ENCODE peak calls at places on chromosomes 6 and 20, in ten cellular contexts. H is AG09309; A is CD8-positive, alpha-beta T cell; V is BE2C; D is mucosa of descending colon; S is GM13976; O is spleen; X is PC-3; B is endodermal cell; K is pancreas. I is an unnamed sample.

GRCh38 chr6:38713812-38714211 is 1.3 kb upstream of the DNAH8 start:
- DNase-seq in H (no peak), A (peak; percentile 56), V (no peak), D (peak; percentile 34), S (no peak), O (no peak), X (peak; percentile 80), B (no peak), K (no peak), I (no peak)

GRCh38 chr20:63741354-63741675 is 1.7 kb downstream of the SLC2A4RG start:
- DNase-seq in H (no peak), A (no peak), V (no peak), D (no peak), S (peak; percentile 29), O (no peak), X (no peak), B (no peak), K (no peak), I (no peak)

GRCh38 chr6:119147101-119148053 is 68.9 kb upstream of the FAM184A start:
- DNase-seq in H (peak; percentile 89), A (peak; percentile 25), V (peak; percentile 82), D (peak; percentile 62), S (peak; percentile 67), O (no peak), X (peak; percentile 95), B (no peak), K (no peak), I (no peak)

GRCh38 chr6:29516108-29516507 is 28.4 kb upstream of the MAS1L start:
- DNase-seq in H (no peak), A (peak; percentile 13), V (no peak), D (no peak), S (no peak), O (no peak), X (peak; percentile 84), B (peak; percentile 12), K (no peak), I (no peak)

GRCh38 chr6:86537311-86537861 is 399.9 kb upstream of the HTR1E start:
- DNase-seq in H (no peak), A (no peak), V (peak; percentile 75), D (no peak), S (no peak), O (no peak), X (no peak), B (no peak), K (no peak), I (no peak)

GRCh38 chr6:46528956-46529750 is 37.9 kb upstream of the RCAN2 start:
- DNase-seq in H (no peak), A (no peak), V (no peak), D (no peak), S (no peak), O (no peak), X (no peak), B (no peak), K (no peak), I (no peak)

GRCh38 chr20:51430198-51430950 is 112.1 kb downstream of the NFATC2 start:
- DNase-seq in H (no peak), A (no peak), V (no peak), D (no peak), S (no peak), O (no peak), X (no peak), B (no peak), K (no peak), I (no peak)

GRCh38 chr6:72835749-72836148 is 213.9 kb downstream of the KCNQ5 start:
- DNase-seq in H (no peak), A (no peak), V (no peak), D (no peak), S (no peak), O (no peak), X (no peak), B (no peak), K (no peak), I (no peak)

GRCh38 chr6:51360287-51360686 is 541.6 kb downstream of the TFAP2B start:
- DNase-seq in H (no peak), A (no peak), V (no peak), D (no peak), S (no peak), O (no peak), X (no peak), B (no peak), K (no peak), I (no peak)

GRCh38 chr6:125363360-125364121 is 61.8 kb upstream of the HDDC2 start:
- DNase-seq in H (no peak), A (no peak), V (peak; percentile 65), D (no peak), S (peak; percentile 17), O (peak; percentile 72), X (no peak), B (peak; percentile 92), K (peak; percentile 15), I (peak; percentile 74)

DNA sequence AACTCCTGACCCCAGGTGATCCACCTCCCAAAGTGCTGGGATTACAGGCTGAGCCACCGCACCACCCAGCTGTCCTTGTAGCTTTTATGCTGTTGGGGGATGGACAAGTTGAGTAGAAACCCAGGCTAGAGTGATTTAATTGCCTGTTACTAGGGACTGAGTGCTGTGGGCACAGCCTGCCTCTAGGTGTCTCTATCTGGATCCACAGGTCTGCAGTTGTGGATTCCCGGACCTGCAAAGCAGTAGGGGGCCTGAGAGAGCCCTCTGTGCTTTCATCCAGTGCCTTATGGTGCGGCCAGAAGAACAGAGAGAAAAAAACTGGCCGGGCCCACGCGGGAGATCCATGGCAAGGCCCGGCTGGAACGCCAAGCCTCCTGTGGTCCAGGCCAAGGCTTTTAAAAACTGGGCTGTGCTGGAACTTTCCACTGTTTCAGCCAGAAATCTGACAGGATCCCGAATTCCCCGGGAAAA is 5.1 kb downstream of the SIRPA start:
- DNase-seq in H (peak; percentile 48), A (no peak), V (peak; percentile 64), D (peak; percentile 51), S (peak; percentile 69), O (no peak), X (peak; percentile 81), B (peak; percentile 92), K (peak; percentile 65), I (peak; percentile 64)
- TF ChIP-seq CTCF in H (peak; percentile 77), A (no peak), V (peak; percentile 70), D (peak; percentile 24), S (peak; percentile 21), O (no peak), X (peak; percentile 84), B (peak; percentile 84), K (peak; percentile 31), I (no peak)

GRCh38 chr6:96897396-96898240 is at the start of gene NDUFAF4:
- DNase-seq in H (peak; percentile 59), A (peak; percentile 97), V (peak; percentile 97), D (peak; percentile 99), S (peak; percentile 94), O (peak; percentile 99), X (peak; percentile 90), B (peak; percentile 98), K (peak; percentile 96), I (peak; percentile 98)

GRCh38 chr6:96898241-96898851 is 655 bp upstream of the NDUFAF4 start:
- DNase-seq in H (no peak), A (no peak), V (no peak), D (no peak), S (no peak), O (no peak), X (peak; percentile 16), B (no peak), K (no peak), I (no peak)

GRCh38 chr6:96900873-96901272 is 3.2 kb upstream of the NDUFAF4 start:
- DNase-seq in H (no peak), A (no peak), V (no peak), D (no peak), S (no peak), O (no peak), X (no peak), B (no peak), K (no peak), I (no peak)

GRCh38 chr6:96899599-96899998 is 1.9 kb upstream of the NDUFAF4 start:
- DNase-seq in H (no peak), A (no peak), V (no peak), D (no peak), S (no peak), O (no peak), X (no peak), B (no peak), K (no peak), I (no peak)

DNA sequence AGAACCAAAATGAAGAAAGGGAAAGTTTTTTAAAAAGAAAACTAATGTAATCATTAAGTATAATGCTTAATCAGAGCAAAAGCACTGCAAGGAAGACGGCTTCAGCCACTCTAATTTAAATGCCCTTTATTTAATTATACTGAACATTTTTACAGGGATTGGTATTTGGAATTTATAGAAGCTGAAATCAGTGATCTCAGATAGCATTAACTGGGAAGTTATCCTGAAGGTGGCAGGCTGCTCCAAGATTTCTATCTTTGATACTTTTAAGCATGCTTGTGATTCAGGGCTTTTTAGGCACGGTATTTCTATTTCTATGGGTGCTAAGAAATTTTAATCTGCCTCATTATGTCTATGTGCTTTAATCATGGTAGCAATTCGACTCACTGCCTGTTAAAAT is 1.3 kb upstream of the NDUFAF4 start:
- DNase-seq in H (no peak), A (no peak), V (no peak), D (peak; percentile 78), S (no peak), O (no peak), X (peak; percentile 57), B (no peak), K (no peak), I (peak; percentile 11)
- TF ChIP-seq CTCF in H (peak; percentile 56), A (no peak), V (peak; percentile 41), D (no peak), S (peak; percentile 41), O (peak; percentile 36), X (peak; percentile 62), B (peak; percentile 77), K (peak; percentile 10), I (no peak)

DNA sequence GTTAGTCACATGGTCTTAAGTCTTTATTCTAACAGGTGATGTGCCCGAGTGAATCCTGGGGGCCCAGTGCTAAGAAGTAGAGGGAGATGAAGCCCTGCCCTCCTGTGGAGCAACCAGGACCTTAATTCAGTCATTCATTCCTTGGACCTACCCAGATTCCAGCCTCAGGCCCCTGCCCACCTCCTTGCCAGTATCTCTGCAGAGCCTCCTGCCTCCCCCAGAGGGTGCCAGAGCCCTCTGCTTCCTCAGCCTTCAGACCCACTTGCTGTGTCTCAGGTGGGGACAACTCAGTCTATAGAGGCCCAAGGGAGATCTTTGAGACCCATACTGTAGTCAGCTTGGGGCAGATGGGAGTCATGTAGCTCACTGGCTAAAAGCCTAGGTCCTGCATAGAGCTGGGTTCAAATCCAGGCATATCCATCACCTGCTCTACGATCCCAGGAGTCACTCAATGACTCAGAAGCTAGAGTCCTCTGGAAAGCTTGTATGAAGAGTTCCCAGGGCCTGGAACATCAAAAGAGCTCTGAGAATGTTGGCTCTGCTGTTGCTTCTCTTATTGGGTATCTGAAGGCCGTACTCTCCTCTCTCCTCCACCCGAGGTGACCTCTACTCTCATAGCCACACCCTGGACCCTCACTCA is 3.9 kb upstream of the SIGLEC1 start:
- DNase-seq in H (no peak), A (peak; percentile 15), V (peak; percentile 72), D (no peak), S (peak; percentile 71), O (no peak), X (peak; percentile 64), B (peak; percentile 86), K (no peak), I (peak; percentile 65)
- TF ChIP-seq CTCF in H (peak; percentile 86), A (peak; percentile 22), V (peak; percentile 95), D (no peak), S (peak; percentile 39), O (peak; percentile 58), X (peak; percentile 92), B (peak; percentile 94), K (peak; percentile 25), I (peak; percentile 25)

DNA sequence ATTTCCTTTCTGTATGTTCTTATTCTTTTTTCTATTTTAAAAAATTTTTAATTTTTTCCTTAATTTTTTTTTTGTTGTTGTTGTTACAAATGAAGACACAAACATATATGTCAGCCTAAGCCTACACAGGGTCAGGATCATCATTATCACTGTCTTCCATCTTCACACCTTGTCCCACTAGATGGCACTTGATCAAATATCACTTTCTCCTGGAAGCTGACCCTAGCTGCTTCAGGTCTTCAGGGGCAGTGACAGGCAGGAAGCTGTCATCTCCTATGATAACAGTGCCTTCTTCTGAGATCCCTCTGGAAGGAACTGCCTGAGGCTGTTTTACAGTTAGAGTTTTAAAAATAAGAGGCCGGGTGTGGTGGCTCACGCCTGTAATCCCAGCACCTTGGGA is 70.2 kb upstream of the EEF1E1 start:
- DNase-seq in H (no peak), A (no peak), V (no peak), D (no peak), S (no peak), O (no peak), X (no peak), B (no peak), K (no peak), I (no peak)
- TF ChIP-seq CTCF in H (no peak), A (no peak), V (no peak), D (no peak), S (no peak), O (no peak), X (no peak), B (peak; percentile 6), K (no peak), I (no peak)